ENCODE peak calls at places on chromosome 21, in ten cellular contexts. V is tibial nerve, Z is A549, M is adrenal gland, I is heart left ventricle, Q is vagina, Y is ovary, H is spleen, O is suprapubic skin, D is uterus. T is an unnamed sample.

GRCh38 chr21:45112371-45112770 is 38.0 kb downstream of the ADARB1 start:
- DNase-seq in Z (no peak), Q (no peak), O (no peak), M (no peak), D (no peak), I (no peak), H (no peak), V (no peak), Y (no peak), T (no peak)

GRCh38 chr21:28099296-28099695 is 893.4 kb downstream of the LTN1 start:
- DNase-seq in Y (peak; percentile 63), M (peak; percentile 22), V (no peak), O (no peak), I (peak; percentile 47), Z (no peak), Q (no peak), H (no peak), D (peak; percentile 36), T (no peak)

GRCh38 chr21:37751268-37751975 is 164.8 kb downstream of the KCNJ6 start:
- DNase-seq in I (no peak), Z (no peak), Q (no peak), Y (no peak), M (no peak), O (no peak), D (no peak), V (no peak), H (no peak), T (no peak)

GRCh38 chr21:41933259-41934079 is 20.3 kb downstream of the C2CD2 start:
- DNase-seq in Z (no peak), Y (peak; percentile 37), I (no peak), D (no peak), V (no peak), M (peak; percentile 68), Q (no peak), H (peak; percentile 75), O (no peak), T (peak; percentile 55)

GRCh38 chr21:15804247-15804985 is 74.6 kb downstream of the USP25 start:
- DNase-seq in Y (no peak), Z (no peak), M (no peak), O (no peak), I (no peak), H (no peak), D (no peak), Q (no peak), V (no peak), T (no peak)

GRCh38 chr21:36591326-36591970 is 107.5 kb upstream of the SIM2 start:
- DNase-seq in O (no peak), D (no peak), Y (no peak), Q (no peak), Z (no peak), M (no peak), I (no peak), H (no peak), V (no peak), T (no peak)

GRCh38 chr21:15706686-15707085 is 23.1 kb upstream of the USP25 start:
- DNase-seq in Q (no peak), Y (no peak), O (no peak), V (no peak), Z (peak; percentile 19), D (peak; percentile 20), H (no peak), M (no peak), I (no peak), T (peak; percentile 50)

GRCh38 chr21:41678016-41678935 is 88.6 kb downstream of the RIPK4 start:
- DNase-seq in H (peak; percentile 58), I (no peak), Q (no peak), V (no peak), M (no peak), D (no peak), Y (no peak), O (no peak), Z (peak; percentile 61), T (peak; percentile 96)

GRCh38 chr21:27339902-27340301 is 373.0 kb upstream of the ADAMTS5 start:
- DNase-seq in M (no peak), Q (no peak), V (no peak), Z (no peak), Y (no peak), I (no peak), O (no peak), H (no peak), D (no peak), T (no peak)

GRCh38 chr21:25428537-25428936 is 178.7 kb downstream of the MRPL39 start:
- DNase-seq in Z (no peak), Q (no peak), V (no peak), Y (no peak), H (no peak), I (no peak), O (no peak), D (no peak), M (no peak), T (no peak)

GRCh38 chr21:32306021-32306780 is 7.5 kb downstream of the MRAP start:
- DNase-seq in H (no peak), V (no peak), I (no peak), Y (no peak), Q (peak; percentile 76), Z (no peak), M (no peak), O (peak; percentile 59), D (no peak), T (no peak)

GRCh38 chr21:28177008-28177603 is 815.6 kb downstream of the LTN1 start:
- DNase-seq in Q (no peak), Z (no peak), V (no peak), D (no peak), Y (no peak), I (no peak), M (no peak), H (no peak), O (no peak), T (no peak)

GRCh38 chr21:33383056-33383888 is 19.9 kb upstream of the IFNGR2 start:
- DNase-seq in I (peak; percentile 80), V (no peak), M (peak; percentile 79), D (peak; percentile 41), Q (no peak), H (peak; percentile 96), Z (no peak), Y (peak; percentile 65), O (no peak), T (peak; percentile 38)
- TF ChIP-seq POLR2A in I (no peak), V (no peak), M (peak; percentile 31), D (no peak), Q (no peak), H (peak; percentile 14), Z (no peak), Y (no peak), O (no peak), T (no peak)

GRCh38 chr21:46138383-46138970 is 16.9 kb downstream of the FTCD start:
- DNase-seq in Y (no peak), Z (no peak), H (no peak), D (no peak), I (peak; percentile 48), Q (no peak), O (no peak), V (no peak), M (no peak), T (no peak)

GRCh38 chr21:46141767-46142580 is 13.4 kb downstream of the FTCD start:
- DNase-seq in I (peak; percentile 54), H (peak; percentile 70), M (no peak), D (peak; percentile 20), Q (no peak), O (no peak), Y (peak; percentile 45), V (no peak), Z (no peak), T (no peak)

GRCh38 chr21:46136739-46137349 is 18.5 kb downstream of the FTCD start:
- DNase-seq in Z (no peak), Y (no peak), D (no peak), M (no peak), O (no peak), V (no peak), I (no peak), H (no peak), Q (no peak), T (no peak)

GRCh38 chr21:46137908-46138307 is 17.5 kb downstream of the FTCD start:
- DNase-seq in I (no peak), Q (no peak), H (no peak), Y (no peak), O (no peak), Z (no peak), D (no peak), V (no peak), M (no peak), T (no peak)

DNA sequence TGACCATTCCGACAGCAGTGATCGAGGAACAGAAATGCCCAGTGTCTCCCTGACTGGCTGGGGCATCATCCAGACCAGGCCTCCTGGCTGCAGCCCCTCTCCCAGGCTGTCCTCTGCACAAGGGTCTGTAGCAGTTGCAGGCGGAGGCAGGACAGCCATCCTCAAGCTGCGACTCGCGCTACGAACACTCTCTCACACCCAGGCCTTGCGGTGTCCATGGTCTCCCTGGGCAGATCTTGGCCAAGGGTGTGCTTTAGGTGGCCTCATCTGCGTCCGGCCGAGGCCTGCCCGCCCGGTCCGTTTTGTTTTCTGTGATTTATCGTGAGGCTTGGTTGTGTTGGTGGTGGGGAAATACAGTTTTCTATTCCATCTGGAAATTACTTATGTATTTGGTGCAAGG is 15.7 kb downstream of the FTCD start:
- DNase-seq in Z (no peak), Y (no peak), I (no peak), V (no peak), M (no peak), D (no peak), O (no peak), H (no peak), Q (no peak), T (no peak)
- H3K4me3 ChIP-seq in Z (no peak overlapping the region), Y (no peak overlapping the region), I (no peak overlapping the region), V (no peak overlapping the region), M (no peak overlapping the region), D (no peak overlapping the region), O (no peak overlapping the region), H (no peak overlapping the region), Q (no peak overlapping the region), T (no peak overlapping the region)

GRCh38 chr21:34166468-34166867 is 93.1 kb downstream of the MRPS6 start:
- DNase-seq in V (no peak), H (no peak), Q (no peak), Y (no peak), I (no peak), M (no peak), D (no peak), O (no peak), Z (no peak), T (no peak)
- H3K9me3 ChIP-seq in V (peaks cover 6% of the 10 kb centered on the region), H (peaks cover 84% of the 10 kb centered on the region), Q (peaks cover 25% of the 10 kb centered on the region), Y (peaks cover 13% of the 10 kb centered on the region), I (peaks cover 43% of the 10 kb centered on the region), M (peaks cover 6% of the 10 kb centered on the region), D (peaks cover 38% of the 10 kb centered on the region), O (peaks cover 22% of the 10 kb centered on the region), Z (peaks cover 21% of the 10 kb centered on the region), T (peaks cover 6% of the 10 kb centered on the region)

DNA sequence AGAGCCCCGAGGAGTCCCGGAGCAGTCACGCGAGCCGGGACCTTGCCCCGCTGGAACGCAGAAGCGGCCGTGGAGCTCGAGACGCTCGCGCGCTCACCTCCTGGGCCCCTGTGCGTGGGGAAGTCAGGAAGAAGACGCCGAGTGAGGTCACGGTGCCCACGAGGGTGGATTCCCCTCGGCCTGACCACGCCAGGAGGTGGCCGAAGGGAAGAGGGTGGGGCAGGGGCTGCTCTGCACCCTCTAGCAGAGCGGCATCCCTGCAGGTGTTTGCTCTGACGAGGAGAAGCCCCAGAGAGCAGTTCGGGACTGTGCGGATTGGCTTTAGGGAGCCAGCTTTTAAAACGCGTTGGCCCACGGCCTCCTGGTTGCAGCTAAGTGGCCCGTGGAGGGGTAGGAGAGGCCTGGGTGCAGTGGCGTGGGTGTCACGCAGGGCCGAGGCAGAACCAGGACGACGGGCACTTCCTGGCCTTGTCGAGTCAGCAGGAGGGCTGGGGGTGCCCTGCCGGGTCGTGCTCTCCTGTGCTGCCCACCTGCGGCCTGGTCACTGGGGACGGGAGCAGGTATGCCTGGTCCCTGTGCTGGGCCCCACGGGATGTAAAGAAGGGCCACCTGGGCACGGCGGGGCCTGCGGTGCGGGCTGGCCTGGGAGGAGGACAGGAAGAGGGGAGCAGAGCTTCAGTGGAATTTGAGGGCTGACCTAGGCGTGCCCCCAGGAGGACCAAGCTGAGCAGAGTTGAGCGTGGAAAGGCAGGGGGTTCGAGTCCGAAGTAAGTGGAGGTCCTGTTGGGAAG is 1.0 kb downstream of the PDXK start:
- DNase-seq in I (peak; percentile 76), H (peak; percentile 91), Y (no peak), D (no peak), M (peak; percentile 52), Q (peak; percentile 89), O (no peak), Z (no peak), V (no peak), T (no peak)
- TF ChIP-seq POLR2A in I (no peak), H (no peak), Y (no peak), D (no peak), M (no peak), Q (no peak), O (no peak), Z (no peak), V (no peak), T (no peak)